ENCODE peak calls at places on chromosomes 6 and 20, in six cellular contexts. Z is GM18507; O is amygdala; A is NCI-H748 treated with DMSO at 0.1 percent for 48 hours; V is activated CD8-positive, alpha-beta memory T cell treated with anti-CD3 and anti-CD28 coated beads for 48 hours; L is nephron progenitor cell. G is an unnamed sample.

GRCh38 chr20:32982617-32983458 is 21.4 kb downstream of the SUN5 start:
- DNase-seq in Z (no peak), L (no peak), A (no peak), V (no peak), O (peak), G (no peak)

GRCh38 chr6:155224618-155225017 is 39.2 kb upstream of the CLDN20 start:
- DNase-seq in L (no peak), O (no peak), A (no peak), V (no peak), Z (no peak), G (no peak)

GRCh38 chr6:124872361-124873065 is 89.7 kb upstream of the RNF217 start:
- DNase-seq in Z (no peak), O (no peak), L (no peak), A (no peak), V (no peak), G (no peak)

GRCh38 chr20:62618622-62619529 is 23.4 kb upstream of the SLCO4A1 start:
- DNase-seq in L (no peak), V (no peak), A (no peak), Z (peak), O (no peak), G (no peak)

GRCh38 chr20:64055893-64056638 is 6.6 kb upstream of the SOX18 start:
- DNase-seq in A (no peak), L (no peak), O (no peak), V (no peak), Z (no peak), G (no peak)

GRCh38 chr20:1341561-1342265 is 12.8 kb upstream of the SDCBP2 start:
- DNase-seq in A (no peak), O (no peak), L (no peak), Z (no peak), V (no peak), G (no peak)

GRCh38 chr6:44668391-44668930 is 281.0 kb downstream of the CDC5L start:
- DNase-seq in O (no peak), Z (no peak), L (no peak), A (no peak), V (no peak), G (no peak)

GRCh38 chr6:139855741-139856206 is 481.3 kb upstream of the CITED2 start:
- DNase-seq in Z (no peak), A (peak), O (no peak), L (no peak), V (no peak), G (no peak)

GRCh38 chr20:33099842-33100538 is 20.5 kb downstream of the BPIFB4 start:
- DNase-seq in Z (no peak), O (no peak), A (no peak), V (no peak), L (no peak), G (no peak)

GRCh38 chr20:62710886-62711702 is 2.5 kb downstream of the NTSR1 start:
- DNase-seq in A (no peak), L (no peak), Z (no peak), V (no peak), O (no peak), G (no peak)

GRCh38 chr6:14642106-14642505 is 524.5 kb downstream of the CD83 start:
- DNase-seq in A (no peak), L (no peak), V (no peak), O (no peak), Z (no peak), G (no peak)

GRCh38 chr20:11394145-11394833 is 523.4 kb upstream of the BTBD3 start:
- DNase-seq in A (no peak), O (no peak), L (no peak), V (no peak), Z (no peak), G (no peak)

GRCh38 chr6:34300332-34300751 is 51.5 kb upstream of the SMIM29 start:
- DNase-seq in V (no peak), O (no peak), L (no peak), A (no peak), Z (no peak), G (no peak)

GRCh38 chr6:130971504-130971903 is 91.5 kb downstream of the EPB41L2 start:
- DNase-seq in A (no peak), Z (no peak), V (no peak), O (no peak), L (no peak), G (no peak)

GRCh38 chr20:57442888-57443239 is 51.7 kb downstream of the RBM38 start:
- DNase-seq in Z (no peak), O (no peak), A (no peak), V (no peak), L (no peak), G (no peak)

GRCh38 chr6:28580484-28580883 is 54.8 kb downstream of the GPX5 start:
- DNase-seq in V (no peak), A (no peak), O (no peak), Z (no peak), L (no peak), G (no peak)

GRCh38 chr6:1832844-1833787 is 223.4 kb downstream of the FOXC1 start:
- DNase-seq in Z (no peak), A (peak), L (peak), O (no peak), V (no peak), G (no peak)

GRCh38 chr20:59668926-59669325 is 64.6 kb downstream of the PHACTR3 start:
- DNase-seq in V (no peak), O (no peak), L (no peak), Z (no peak), A (no peak), G (no peak)

GRCh38 chr6:6420097-6420496 is 99.6 kb upstream of the F13A1 start:
- DNase-seq in V (no peak), L (no peak), O (no peak), A (no peak), Z (no peak), G (no peak)

GRCh38 chr20:35326021-35326731 is 34.0 kb upstream of the FAM83C start:
- DNase-seq in L (no peak), O (no peak), V (no peak), A (no peak), Z (no peak), G (no peak)

GRCh38 chr6:131900231-131900630 is 50.9 kb downstream of the CCN2 start:
- DNase-seq in V (no peak), Z (no peak), O (no peak), L (no peak), A (no peak), G (no peak)

GRCh38 chr6:160041608-160042007 is 72.7 kb downstream of the IGF2R start:
- DNase-seq in A (no peak), L (no peak), V (no peak), O (no peak), Z (no peak), G (peak)

GRCh38 chr6:37168809-37169457 is 1.0 kb upstream of the PIM1 start:
- DNase-seq in O (peak), A (peak), Z (no peak), L (no peak), V (no peak), G (no peak)

GRCh38 chr6:118580585-118581419 is 32.7 kb downstream of the PLN start:
- DNase-seq in O (no peak), A (peak), V (no peak), L (peak), Z (no peak), G (peak)

GRCh38 chr6:30020629-30021028 is 40.4 kb upstream of the POLR1H start:
- DNase-seq in L (no peak), A (no peak), Z (no peak), V (no peak), O (no peak), G (no peak)

GRCh38 chr6:35718354-35718695 is 18.5 kb upstream of the ARMC12 start:
- DNase-seq in Z (no peak), A (no peak), L (no peak), O (no peak), V (no peak), G (no peak)

GRCh38 chr6:144659202-144659731 is 374.1 kb downstream of the UTRN start:
- DNase-seq in A (peak), O (no peak), L (peak), V (no peak), Z (no peak), G (peak)

GRCh38 chr6:33407132-33407718 is 3.6 kb upstream of the PHF1 start:
- DNase-seq in A (no peak), V (no peak), Z (no peak), O (no peak), L (no peak), G (no peak)

GRCh38 chr6:143964667-143965066 is 43.4 kb downstream of the PLAGL1 start:
- DNase-seq in O (no peak), V (no peak), Z (no peak), L (no peak), A (no peak), G (no peak)

G was measured in fibroblast of the conjunctiva.